ENCODE peak calls at places on chromosomes 6 and 20, in nine cellular contexts. U is uterus, Z is left ventricle myocardium inferior, H is GM12865, S is foreskin fibroblast, I is A549, E is fibroblast of villous mesenchyme, P is foreskin keratinocyte, V is AG09309. O is an unnamed sample.

GRCh38 chr20:33415948-33416347 is 14.6 kb upstream of the CDK5RAP1 start:
- DNase-seq in U (no peak), Z (peak), H (peak), S (peak), I (peak), E (peak), P (no peak), V (no peak), O (no peak)

GRCh38 chr6:153214439-153214838 is 83.4 kb upstream of the RGS17 start:
- DNase-seq in U (no peak), Z (no peak), H (no peak), S (no peak), I (no peak), E (peak), P (no peak), V (no peak), O (no peak)

GRCh38 chr6:149895702-149896310 is 2.1 kb downstream of the RAET1E start:
- DNase-seq in U (no peak), Z (peak), H (peak), S (peak), I (peak), E (peak), P (peak), V (no peak), O (no peak)

GRCh38 chr6:133957780-133958242 is 4.8 kb downstream of the TBPL1 start:
- DNase-seq in U (no peak), Z (no peak), H (no peak), S (no peak), I (no peak), E (no peak), P (no peak), V (no peak), O (no peak)

GRCh38 chr6:5520796-5521195 is 259.5 kb downstream of the FARS2 start:
- DNase-seq in U (no peak), Z (no peak), H (no peak), S (no peak), I (no peak), E (no peak), P (no peak), V (no peak), O (no peak)

GRCh38 chr6:17851720-17852161 is 135.7 kb downstream of the KIF13A start:
- DNase-seq in U (no peak), Z (no peak), H (no peak), S (no peak), I (no peak), E (peak), P (no peak), V (no peak), O (no peak)

GRCh38 chr6:70375166-70375565 is 38.1 kb upstream of the FAM135A start:
- DNase-seq in U (no peak), Z (no peak), H (no peak), S (peak), I (no peak), E (no peak), P (peak), V (no peak), O (no peak)

GRCh38 chr20:62143976-62144825 is 632 bp downstream of the SS18L1 start:
- DNase-seq in U (peak), Z (peak), H (peak), S (peak), I (peak), E (peak), P (peak), V (peak), O (no peak)

GRCh38 chr20:63107449-63108200 is 100.9 kb upstream of the BHLHE23 start:
- DNase-seq in U (no peak), Z (no peak), H (no peak), S (no peak), I (no peak), E (no peak), P (no peak), V (no peak), O (no peak)

GRCh38 chr6:16129623-16130243 is 847 bp downstream of the MYLIP start:
- DNase-seq in U (peak), Z (peak), H (peak), S (no peak), I (no peak), E (no peak), P (peak), V (no peak), O (no peak)

GRCh38 chr20:48120120-48120519 is 334.8 kb upstream of the SULF2 start:
- DNase-seq in U (no peak), Z (no peak), H (no peak), S (no peak), I (no peak), E (no peak), P (no peak), V (no peak), O (no peak)

GRCh38 chr6:157757430-157758403 is 65.3 kb upstream of the SNX9 start:
- DNase-seq in U (no peak), Z (no peak), H (no peak), S (no peak), I (no peak), E (no peak), P (no peak), V (no peak), O (no peak)

GRCh38 chr6:39804666-39805065 is 12.5 kb downstream of the DAAM2 start:
- DNase-seq in U (no peak), Z (no peak), H (no peak), S (peak), I (no peak), E (peak), P (peak), V (peak), O (no peak)

GRCh38 chr20:23264545-23264944 is 86.0 kb upstream of the NXT1 start:
- DNase-seq in U (no peak), Z (no peak), H (no peak), S (no peak), I (no peak), E (no peak), P (no peak), V (no peak), O (no peak)

GRCh38 chr6:54702772-54703171 is 143.8 kb upstream of the FAM83B start:
- DNase-seq in U (no peak), Z (no peak), H (no peak), S (no peak), I (no peak), E (no peak), P (no peak), V (no peak), O (no peak)

GRCh38 chr6:100099189-100100074 is 105.4 kb upstream of the MCHR2 start:
- DNase-seq in U (no peak), Z (no peak), H (peak), S (no peak), I (peak), E (peak), P (peak), V (no peak), O (no peak)

GRCh38 chr6:157669747-157670216 is 153.3 kb upstream of the SNX9 start:
- DNase-seq in U (peak), Z (peak), H (no peak), S (peak), I (peak), E (peak), P (peak), V (peak), O (no peak)

GRCh38 chr6:54059683-54060082 is 51.6 kb upstream of the MLIP start:
- DNase-seq in U (no peak), Z (no peak), H (no peak), S (no peak), I (no peak), E (peak), P (no peak), V (no peak), O (no peak)

GRCh38 chr6:32609731-32610640 is 20.3 kb upstream of the HLA-DRB1 start:
- DNase-seq in U (peak), Z (no peak), H (peak), S (peak), I (peak), E (peak), P (peak), V (peak), O (peak)

GRCh38 chr20:62991863-62992262 is 14.9 kb downstream of the BHLHE23 start:
- DNase-seq in U (no peak), Z (no peak), H (no peak), S (no peak), I (no peak), E (no peak), P (no peak), V (no peak), O (no peak)

GRCh38 chr6:83853178-83853967 is at the start of gene RIPPLY2:
- DNase-seq in U (no peak), Z (peak), H (no peak), S (peak), I (peak), E (peak), P (peak), V (no peak), O (peak)

GRCh38 chr20:18524646-18525045 is 16.9 kb downstream of the SEC23B start:
- DNase-seq in U (no peak), Z (no peak), H (no peak), S (peak), I (peak), E (peak), P (peak), V (peak), O (no peak)

GRCh38 chr20:39985276-39985675 is 703.8 kb downstream of the MAFB start:
- DNase-seq in U (no peak), Z (no peak), H (no peak), S (no peak), I (no peak), E (no peak), P (no peak), V (no peak), O (no peak)

GRCh38 chr6:48486876-48487275 is 375.9 kb upstream of the PTCHD4 start:
- DNase-seq in U (no peak), Z (no peak), H (no peak), S (no peak), I (no peak), E (no peak), P (no peak), V (no peak), O (no peak)

GRCh38 chr6:67736816-67737215 is 898.3 kb upstream of the ADGRB3 start:
- DNase-seq in U (no peak), Z (no peak), H (no peak), S (no peak), I (no peak), E (no peak), P (no peak), V (no peak), O (no peak)

GRCh38 chr6:80508885-80509630 is 402.6 kb downstream of the BCKDHB start:
- DNase-seq in U (no peak), Z (no peak), H (no peak), S (no peak), I (no peak), E (peak), P (peak), V (no peak), O (no peak)

GRCh38 chr6:39980839-39981580 is 46.7 kb upstream of the MOCS1 start:
- DNase-seq in U (peak), Z (no peak), H (peak), S (peak), I (peak), E (peak), P (peak), V (peak), O (peak)

GRCh38 chr6:160000280-160000704 is 31.4 kb downstream of the IGF2R start:
- DNase-seq in U (no peak), Z (no peak), H (no peak), S (no peak), I (no peak), E (no peak), P (peak), V (no peak), O (no peak)

GRCh38 chr6:105326216-105326615 is 76.7 kb downstream of the PREP start:
- DNase-seq in U (no peak), Z (no peak), H (no peak), S (peak), I (no peak), E (peak), P (no peak), V (no peak), O (no peak)

GRCh38 chr6:84151669-84152068 is 75.8 kb downstream of the CEP162 start:
- DNase-seq in U (no peak), Z (no peak), H (no peak), S (no peak), I (no peak), E (no peak), P (no peak), V (no peak), O (no peak)

GRCh38 chr6:166301611-166302529 is 6.3 kb downstream of the PRR18 start:
- DNase-seq in U (no peak), Z (no peak), H (no peak), S (no peak), I (no peak), E (no peak), P (peak), V (no peak), O (no peak)

GRCh38 chr20:59571151-59571550 is 33.2 kb upstream of the PHACTR3 start:
- DNase-seq in U (no peak), Z (no peak), H (no peak), S (no peak), I (no peak), E (no peak), P (no peak), V (no peak), O (no peak)

GRCh38 chr6:40450483-40450882 is 136.7 kb downstream of the LRFN2 start:
- DNase-seq in U (no peak), Z (no peak), H (no peak), S (no peak), I (no peak), E (no peak), P (no peak), V (no peak), O (no peak)

GRCh38 chr20:10231290-10231689 is 12.7 kb downstream of the SNAP25 start:
- DNase-seq in U (no peak), Z (no peak), H (no peak), S (no peak), I (no peak), E (no peak), P (no peak), V (no peak), O (no peak)

GRCh38 chr20:41411458-41411857 is 44.8 kb upstream of the EMILIN3 start:
- DNase-seq in U (no peak), Z (no peak), H (peak), S (peak), I (peak), E (peak), P (no peak), V (no peak), O (no peak)

GRCh38 chr6:45104429-45104828 is 223.7 kb upstream of the RUNX2 start:
- DNase-seq in U (no peak), Z (no peak), H (no peak), S (no peak), I (no peak), E (no peak), P (no peak), V (no peak), O (no peak)

GRCh38 chr6:138206862-138207261 is 11.4 kb downstream of the PBOV1 start:
- DNase-seq in U (no peak), Z (no peak), H (no peak), S (no peak), I (no peak), E (no peak), P (no peak), V (no peak), O (no peak)

GRCh38 chr6:138205437-138206094 is 12.7 kb downstream of the PBOV1 start:
- DNase-seq in U (no peak), Z (no peak), H (no peak), S (no peak), I (no peak), E (no peak), P (no peak), V (no peak), O (no peak)

GRCh38 chr6:138215071-138215470 is 3.2 kb downstream of the PBOV1 start:
- DNase-seq in U (no peak), Z (no peak), H (no peak), S (no peak), I (no peak), E (no peak), P (no peak), V (no peak), O (no peak)

GRCh38 chr6:138211601-138212000 is 6.7 kb downstream of the PBOV1 start:
- DNase-seq in U (no peak), Z (no peak), H (no peak), S (no peak), I (no peak), E (no peak), P (no peak), V (no peak), O (no peak)

DNA sequence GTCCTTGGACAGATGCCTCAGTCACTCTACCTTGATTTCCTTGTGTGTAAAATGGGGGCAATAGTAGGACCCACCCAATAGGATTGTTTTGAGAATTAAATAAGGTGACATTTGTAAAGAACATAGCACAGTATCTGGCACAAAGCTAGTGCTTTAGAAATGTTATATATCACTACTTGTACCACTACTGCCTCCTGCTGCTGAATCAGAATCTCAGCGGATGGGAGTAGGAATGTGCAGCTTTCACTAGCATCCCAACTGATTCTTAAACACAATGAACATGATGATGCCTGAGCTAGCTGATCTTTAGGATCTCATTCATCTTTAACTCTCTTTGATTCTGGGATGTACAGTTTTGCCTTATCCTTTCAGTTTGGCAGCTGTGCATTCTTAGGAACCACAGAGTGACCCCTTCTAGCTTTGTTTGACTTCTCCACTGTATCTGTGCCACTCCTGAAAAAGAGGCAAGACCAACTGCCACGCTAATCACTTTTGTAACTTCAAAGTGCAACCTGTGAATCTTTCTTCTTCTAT is 7.2 kb downstream of the PBOV1 start:
- DNase-seq in U (no peak), Z (no peak), H (no peak), S (no peak), I (peak), E (no peak), P (no peak), V (no peak), O (no peak)
- TF ChIP-seq CTCF in U (no peak), Z (peak), H (no peak), S (no peak), I (no peak), E (no peak), P (peak), V (no peak), O (no peak)

DNA sequence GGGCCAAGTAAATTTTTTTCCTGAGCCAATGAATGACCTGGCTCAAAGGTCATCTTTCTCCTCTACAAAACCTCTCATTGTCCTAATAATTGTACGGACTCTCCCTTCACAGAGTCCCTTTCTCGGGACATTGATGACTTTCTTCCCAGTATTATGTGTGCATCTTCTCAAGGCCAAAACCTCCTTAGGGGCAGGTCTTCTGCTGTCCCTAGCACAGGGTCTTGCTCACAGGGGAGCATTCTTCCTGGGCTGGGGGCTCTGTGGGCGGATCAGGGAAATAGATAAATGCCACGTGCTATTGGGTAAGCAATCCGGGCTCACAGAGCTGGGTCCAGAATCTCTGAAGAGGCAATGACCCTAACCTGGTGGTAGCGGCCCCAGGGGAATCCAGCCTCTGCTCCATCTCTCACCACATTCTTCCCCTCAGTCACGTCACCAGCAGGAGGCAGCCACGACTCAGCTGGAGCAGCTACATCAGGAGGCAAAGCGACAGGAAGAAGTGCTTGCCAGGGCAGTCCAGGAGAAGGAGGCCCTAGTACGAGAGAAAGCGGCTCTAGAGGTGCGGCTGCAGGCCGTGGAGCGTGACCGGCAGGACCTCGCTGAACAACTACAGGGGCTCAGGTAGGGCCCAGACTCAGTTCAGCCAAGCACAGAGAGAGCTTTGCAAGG is 23.5 kb downstream of the CEP250 start:
- DNase-seq in U (no peak), Z (no peak), H (peak), S (no peak), I (peak), E (no peak), P (no peak), V (no peak), O (no peak)
- TF ChIP-seq CTCF in U (no peak), Z (no peak), H (no peak), S (peak), I (no peak), E (peak), P (peak), V (peak), O (no peak)

GRCh38 chr6:164925681-164926530 is 383.5 kb downstream of the C6orf118 start:
- DNase-seq in U (no peak), Z (no peak), H (no peak), S (no peak), I (no peak), E (no peak), P (no peak), V (no peak), O (no peak)

GRCh38 chr6:164928366-164929154 is 380.8 kb downstream of the C6orf118 start:
- DNase-seq in U (no peak), Z (no peak), H (no peak), S (no peak), I (no peak), E (no peak), P (no peak), V (no peak), O (no peak)

GRCh38 chr6:164927288-164928040 is 381.9 kb downstream of the C6orf118 start:
- DNase-seq in U (peak), Z (peak), H (peak), S (peak), I (peak), E (peak), P (peak), V (peak), O (peak)

GRCh38 chr6:164928041-164928321 is 381.4 kb downstream of the C6orf118 start:
- DNase-seq in U (no peak), Z (no peak), H (no peak), S (no peak), I (no peak), E (no peak), P (no peak), V (no peak), O (no peak)

DNA sequence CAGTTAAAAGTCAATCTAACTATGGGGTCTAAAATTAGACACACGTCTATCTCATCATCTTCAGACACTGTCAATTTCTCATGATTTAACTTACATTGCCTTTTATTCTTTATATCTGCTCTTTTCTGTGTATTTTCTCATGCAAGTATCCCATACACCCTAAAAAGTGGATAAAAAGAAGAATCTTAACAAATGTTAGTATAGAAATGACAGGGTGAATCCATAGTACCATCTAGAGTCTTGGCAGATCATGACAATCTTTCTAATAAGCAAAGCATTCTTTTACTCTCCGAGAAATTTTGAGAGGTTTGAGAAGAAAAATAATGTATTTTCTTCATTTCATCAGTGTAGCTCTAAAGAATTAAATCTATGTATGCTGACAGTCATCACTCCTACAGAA is 382.7 kb downstream of the C6orf118 start:
- DNase-seq in U (no peak), Z (no peak), H (no peak), S (no peak), I (no peak), E (no peak), P (no peak), V (no peak), O (no peak)
- TF ChIP-seq CTCF in U (no peak), Z (no peak), H (no peak), S (no peak), I (no peak), E (no peak), P (peak), V (no peak), O (no peak)

GRCh38 chr20:3330046-3330741 is 77.3 kb downstream of the DNAAF9 start:
- DNase-seq in U (no peak), Z (no peak), H (no peak), S (peak), I (peak), E (peak), P (no peak), V (peak), O (no peak)
- TF ChIP-seq CTCF in U (no peak), Z (no peak), H (no peak), S (peak), I (peak), E (peak), P (peak), V (peak), O (no peak)